ENCODE peak calls at places on chromosomes 2 and 18, in nine cellular contexts. One of them, this sample, is unnamed.

GRCh38 chr2:239978381-239978780 is 46.8 kb downstream of the NDUFA10 start:
- DNase-seq in neural crest cell: no peak
- DNase-seq in A549: no peak
- DNase-seq in HFF-Myc: no peak
- DNase-seq in RWPE1: peak
- DNase-seq in HepG2: no peak
- DNase-seq in cardiac fibroblast: peak
- DNase-seq in GM23338: no peak
- DNase-seq in keratinocyte: no peak
- DNase-seq in this sample: no peak

GRCh38 chr2:168178520-168178919 is 68.9 kb downstream of the STK39 start:
- DNase-seq in neural crest cell: no peak
- DNase-seq in A549: no peak
- DNase-seq in HFF-Myc: no peak
- DNase-seq in RWPE1: no peak
- DNase-seq in HepG2: no peak
- DNase-seq in cardiac fibroblast: no peak
- DNase-seq in GM23338: no peak
- DNase-seq in keratinocyte: no peak
- DNase-seq in this sample: no peak

GRCh38 chr18:48163184-48164095 is 233.0 kb upstream of the SMAD2 start:
- DNase-seq in neural crest cell: no peak
- DNase-seq in A549: no peak
- DNase-seq in HFF-Myc: no peak
- DNase-seq in RWPE1: no peak
- DNase-seq in HepG2: no peak
- DNase-seq in cardiac fibroblast: no peak
- DNase-seq in GM23338: no peak
- DNase-seq in keratinocyte: no peak
- DNase-seq in this sample: no peak

GRCh38 chr2:232894746-232895145 is 24.7 kb downstream of the SNORC start:
- DNase-seq in neural crest cell: no peak
- DNase-seq in A549: no peak
- DNase-seq in HFF-Myc: no peak
- DNase-seq in RWPE1: no peak
- DNase-seq in HepG2: no peak
- DNase-seq in cardiac fibroblast: no peak
- DNase-seq in GM23338: no peak
- DNase-seq in keratinocyte: no peak
- DNase-seq in this sample: peak

GRCh38 chr2:111037136-111037535 is 83.6 kb upstream of the BCL2L11 start:
- DNase-seq in neural crest cell: no peak
- DNase-seq in A549: no peak
- DNase-seq in HFF-Myc: no peak
- DNase-seq in RWPE1: no peak
- DNase-seq in HepG2: no peak
- DNase-seq in cardiac fibroblast: no peak
- DNase-seq in GM23338: no peak
- DNase-seq in keratinocyte: no peak
- DNase-seq in this sample: no peak

GRCh38 chr18:45974088-45974536 is 7.0 kb upstream of the EPG5 start:
- DNase-seq in neural crest cell: peak
- DNase-seq in A549: peak
- DNase-seq in HFF-Myc: peak
- DNase-seq in RWPE1: peak
- DNase-seq in HepG2: peak
- DNase-seq in cardiac fibroblast: peak
- DNase-seq in GM23338: peak
- DNase-seq in keratinocyte: peak
- DNase-seq in this sample: peak

GRCh38 chr18:55694291-55694690 is 106.3 kb upstream of the TCF4 start:
- DNase-seq in neural crest cell: no peak
- DNase-seq in A549: no peak
- DNase-seq in HFF-Myc: no peak
- DNase-seq in RWPE1: no peak
- DNase-seq in HepG2: no peak
- DNase-seq in cardiac fibroblast: peak
- DNase-seq in GM23338: no peak
- DNase-seq in keratinocyte: no peak
- DNase-seq in this sample: peak

GRCh38 chr2:128640166-128640846 is 321.6 kb upstream of the HS6ST1 start:
- DNase-seq in neural crest cell: no peak
- DNase-seq in A549: no peak
- DNase-seq in HFF-Myc: no peak
- DNase-seq in RWPE1: no peak
- DNase-seq in HepG2: no peak
- DNase-seq in cardiac fibroblast: no peak
- DNase-seq in GM23338: no peak
- DNase-seq in keratinocyte: no peak
- DNase-seq in this sample: no peak

GRCh38 chr18:63949068-63949737 is at the start of gene HMSD:
- DNase-seq in neural crest cell: peak
- DNase-seq in A549: peak
- DNase-seq in HFF-Myc: no peak
- DNase-seq in RWPE1: peak
- DNase-seq in HepG2: no peak
- DNase-seq in cardiac fibroblast: peak
- DNase-seq in GM23338: peak
- DNase-seq in keratinocyte: no peak
- DNase-seq in this sample: peak

GRCh38 chr2:69915050-69915945 is at the start of gene MXD1:
- DNase-seq in neural crest cell: no peak
- DNase-seq in A549: no peak
- DNase-seq in HFF-Myc: no peak
- DNase-seq in RWPE1: no peak
- DNase-seq in HepG2: no peak
- DNase-seq in cardiac fibroblast: no peak
- DNase-seq in GM23338: peak
- DNase-seq in keratinocyte: no peak
- DNase-seq in this sample: peak

GRCh38 chr2:59664946-59665345 is 888.5 kb downstream of the BCL11A start:
- DNase-seq in neural crest cell: no peak
- DNase-seq in A549: no peak
- DNase-seq in HFF-Myc: no peak
- DNase-seq in RWPE1: no peak
- DNase-seq in HepG2: no peak
- DNase-seq in cardiac fibroblast: no peak
- DNase-seq in GM23338: no peak
- DNase-seq in keratinocyte: no peak
- DNase-seq in this sample: no peak

GRCh38 chr18:14930076-14930475 is 182.1 kb downstream of the ANKRD30B start:
- DNase-seq in neural crest cell: no peak
- DNase-seq in A549: no peak
- DNase-seq in HFF-Myc: no peak
- DNase-seq in RWPE1: no peak
- DNase-seq in HepG2: no peak
- DNase-seq in cardiac fibroblast: no peak
- DNase-seq in GM23338: no peak
- DNase-seq in keratinocyte: no peak
- DNase-seq in this sample: no peak

GRCh38 chr2:217864960-217865359 is 137.8 kb downstream of the TNS1 start:
- DNase-seq in neural crest cell: no peak
- DNase-seq in A549: no peak
- DNase-seq in HFF-Myc: no peak
- DNase-seq in RWPE1: no peak
- DNase-seq in HepG2: no peak
- DNase-seq in cardiac fibroblast: no peak
- DNase-seq in GM23338: no peak
- DNase-seq in keratinocyte: no peak
- DNase-seq in this sample: no peak

GRCh38 chr18:8526316-8526715 is 82.9 kb upstream of the RAB12 start:
- DNase-seq in neural crest cell: no peak
- DNase-seq in A549: no peak
- DNase-seq in HFF-Myc: no peak
- DNase-seq in RWPE1: no peak
- DNase-seq in HepG2: no peak
- DNase-seq in cardiac fibroblast: no peak
- DNase-seq in GM23338: no peak
- DNase-seq in keratinocyte: no peak
- DNase-seq in this sample: no peak

GRCh38 chr2:213284105-213285090 is at the start of gene SPAG16:
- DNase-seq in neural crest cell: peak
- DNase-seq in A549: peak
- DNase-seq in HFF-Myc: peak
- DNase-seq in RWPE1: peak
- DNase-seq in HepG2: peak
- DNase-seq in cardiac fibroblast: peak
- DNase-seq in GM23338: peak
- DNase-seq in keratinocyte: peak
- DNase-seq in this sample: peak

GRCh38 chr2:213285404-213285803 is 1.1 kb downstream of the SPAG16 start:
- DNase-seq in neural crest cell: no peak
- DNase-seq in A549: no peak
- DNase-seq in HFF-Myc: no peak
- DNase-seq in RWPE1: peak
- DNase-seq in HepG2: no peak
- DNase-seq in cardiac fibroblast: no peak
- DNase-seq in GM23338: no peak
- DNase-seq in keratinocyte: no peak
- DNase-seq in this sample: no peak

GRCh38 chr2:213288913-213289700 is 4.8 kb downstream of the SPAG16 start:
- DNase-seq in neural crest cell: no peak
- DNase-seq in A549: no peak
- DNase-seq in HFF-Myc: no peak
- DNase-seq in RWPE1: no peak
- DNase-seq in HepG2: no peak
- DNase-seq in cardiac fibroblast: peak
- DNase-seq in GM23338: no peak
- DNase-seq in keratinocyte: no peak
- DNase-seq in this sample: peak
- TF ChIP-seq CTCF in neural crest cell: no peak
- TF ChIP-seq CTCF in A549: no peak
- TF ChIP-seq CTCF in HFF-Myc: no peak
- TF ChIP-seq CTCF in RWPE1: no peak
- TF ChIP-seq CTCF in HepG2: no peak
- TF ChIP-seq CTCF in cardiac fibroblast: no peak
- TF ChIP-seq CTCF in GM23338: no peak
- TF ChIP-seq CTCF in keratinocyte: no peak
- TF ChIP-seq CTCF in this sample: no peak

GRCh38 chr18:54127759-54128378 is 96.6 kb downstream of the MBD2 start:
- DNase-seq in neural crest cell: peak
- DNase-seq in A549: peak
- DNase-seq in HFF-Myc: no peak
- DNase-seq in RWPE1: no peak
- DNase-seq in HepG2: peak
- DNase-seq in cardiac fibroblast: peak
- DNase-seq in GM23338: peak
- DNase-seq in keratinocyte: no peak
- DNase-seq in this sample: peak
- TF ChIP-seq CTCF in neural crest cell: peak
- TF ChIP-seq CTCF in A549: peak
- TF ChIP-seq CTCF in HFF-Myc: peak
- TF ChIP-seq CTCF in RWPE1: peak
- TF ChIP-seq CTCF in HepG2: peak
- TF ChIP-seq CTCF in cardiac fibroblast: peak
- TF ChIP-seq CTCF in GM23338: peak
- TF ChIP-seq CTCF in keratinocyte: peak
- TF ChIP-seq CTCF in this sample: peak

DNA sequence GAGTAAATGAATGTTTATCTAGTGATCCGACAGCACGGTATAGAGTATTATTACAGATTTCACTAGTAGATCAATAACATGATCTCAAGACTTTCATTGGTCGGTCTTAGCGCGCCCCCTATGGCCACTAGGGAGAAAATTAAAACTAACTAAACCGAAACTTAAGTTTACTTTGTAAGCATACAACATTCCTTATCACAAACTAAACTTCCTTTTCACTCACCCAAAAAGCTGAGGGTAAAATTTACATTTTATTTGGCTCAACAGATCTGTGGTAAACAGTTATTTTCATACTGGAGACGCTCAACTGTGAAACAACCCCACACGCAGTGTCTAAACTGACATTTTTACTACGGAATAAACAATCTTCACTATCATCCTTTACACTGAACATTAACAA is 215.6 kb upstream of the MAP2 start:
- DNase-seq in neural crest cell: peak
- DNase-seq in A549: peak
- DNase-seq in HFF-Myc: no peak
- DNase-seq in RWPE1: peak
- DNase-seq in HepG2: peak
- DNase-seq in cardiac fibroblast: peak
- DNase-seq in GM23338: peak
- DNase-seq in keratinocyte: peak
- DNase-seq in this sample: peak
- TF ChIP-seq CTCF in neural crest cell: peak
- TF ChIP-seq CTCF in A549: peak
- TF ChIP-seq CTCF in HFF-Myc: peak
- TF ChIP-seq CTCF in RWPE1: peak
- TF ChIP-seq CTCF in HepG2: peak
- TF ChIP-seq CTCF in cardiac fibroblast: peak
- TF ChIP-seq CTCF in GM23338: peak
- TF ChIP-seq CTCF in keratinocyte: peak
- TF ChIP-seq CTCF in this sample: peak

GRCh38 chr18:26516964-26517363 is 31.4 kb downstream of the KCTD1 start:
- DNase-seq in neural crest cell: no peak
- DNase-seq in A549: no peak
- DNase-seq in HFF-Myc: no peak
- DNase-seq in RWPE1: no peak
- DNase-seq in HepG2: no peak
- DNase-seq in cardiac fibroblast: no peak
- DNase-seq in GM23338: no peak
- DNase-seq in keratinocyte: no peak
- DNase-seq in this sample: no peak
- TF ChIP-seq CTCF in neural crest cell: no peak
- TF ChIP-seq CTCF in A549: no peak
- TF ChIP-seq CTCF in HFF-Myc: no peak
- TF ChIP-seq CTCF in RWPE1: no peak
- TF ChIP-seq CTCF in HepG2: no peak
- TF ChIP-seq CTCF in cardiac fibroblast: no peak
- TF ChIP-seq CTCF in GM23338: peak
- TF ChIP-seq CTCF in keratinocyte: no peak
- TF ChIP-seq CTCF in this sample: no peak

DNA sequence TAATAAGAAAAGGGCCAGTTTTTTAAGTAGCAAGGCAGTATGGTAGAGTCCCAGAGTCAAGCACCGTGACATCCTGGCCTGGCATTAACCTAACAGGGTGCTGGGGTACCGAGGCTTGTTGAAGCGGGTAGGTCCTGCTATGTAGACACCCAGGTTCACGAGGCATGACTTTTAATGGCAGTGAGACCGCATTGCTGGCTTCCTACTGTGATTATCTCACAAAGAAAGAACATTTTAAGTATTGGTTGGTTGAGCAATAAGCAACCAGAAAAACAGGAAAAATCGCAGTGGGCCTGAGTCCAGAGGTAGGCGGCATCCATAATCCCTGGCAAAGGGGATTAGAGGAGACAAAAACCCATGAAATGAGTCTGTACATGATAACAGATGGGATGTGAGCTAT is 927.9 kb upstream of the ACVR2A start:
- DNase-seq in neural crest cell: no peak
- DNase-seq in A549: no peak
- DNase-seq in HFF-Myc: no peak
- DNase-seq in RWPE1: no peak
- DNase-seq in HepG2: no peak
- DNase-seq in cardiac fibroblast: no peak
- DNase-seq in GM23338: no peak
- DNase-seq in keratinocyte: no peak
- DNase-seq in this sample: no peak
- TF ChIP-seq CTCF in neural crest cell: no peak
- TF ChIP-seq CTCF in A549: no peak
- TF ChIP-seq CTCF in HFF-Myc: no peak
- TF ChIP-seq CTCF in RWPE1: no peak
- TF ChIP-seq CTCF in HepG2: no peak
- TF ChIP-seq CTCF in cardiac fibroblast: no peak
- TF ChIP-seq CTCF in GM23338: no peak
- TF ChIP-seq CTCF in keratinocyte: no peak
- TF ChIP-seq CTCF in this sample: no peak

This sample was measured in hepatocyte.